ENCODE peak calls at places on chromosomes 2 and 18, in nine cellular contexts. R, J, V, E, L, Q, H, Y and P are unnamed samples.

GRCh38 chr2:143068094-143068890 is 60.9 kb upstream of the ARHGAP15 start:
- DNase-seq in V (no peak), R (no peak), L (no peak), J (no peak), E (no peak), Q (no peak), Y (no peak), H (no peak), P (no peak)

GRCh38 chr2:96157649-96158553 is 12.7 kb upstream of the DUSP2 start:
- DNase-seq in J (no peak), L (no peak), R (no peak), Y (peak; percentile 94), V (peak; percentile 98), E (peak; percentile 62), H (no peak), Q (peak; percentile 95), P (peak; percentile 85)

GRCh38 chr2:37635359-37636208 is 35.9 kb downstream of the CDC42EP3 start:
- DNase-seq in V (peak; percentile 83), L (no peak), Y (peak; percentile 82), R (peak; percentile 84), Q (peak; percentile 45), J (peak; percentile 93), H (peak; percentile 92), E (no peak), P (no peak)

GRCh38 chr2:191894681-191895147 is 47.8 kb upstream of the CAVIN2 start:
- DNase-seq in E (no peak), V (no peak), J (peak; percentile 93), Q (no peak), Y (no peak), H (peak; percentile 84), R (peak; percentile 79), L (no peak), P (no peak)

GRCh38 chr2:34401186-34401585 is 802.1 kb upstream of the FAM98A start:
- DNase-seq in R (no peak), L (no peak), H (no peak), Q (no peak), Y (no peak), V (no peak), E (no peak), J (no peak), P (no peak)

GRCh38 chr18:76518543-76519155 is 23.6 kb upstream of the ZNF516 start:
- DNase-seq in J (peak; percentile 46), V (no peak), Y (no peak), H (no peak), L (no peak), R (peak; percentile 45), E (peak; percentile 66), Q (no peak), P (no peak)

GRCh38 chr2:69744456-69744855 is 2.5 kb downstream of the ANXA4 start:
- DNase-seq in V (no peak), J (no peak), Q (no peak), R (no peak), L (no peak), H (no peak), E (no peak), Y (no peak), P (no peak)

GRCh38 chr2:9390991-9391390 is 32.3 kb downstream of the ITGB1BP1 start:
- DNase-seq in E (no peak), Q (no peak), H (no peak), R (no peak), L (no peak), Y (no peak), V (no peak), J (no peak), P (no peak)

GRCh38 chr2:241967745-241968144 is 98.2 kb downstream of the RTP5 start:
- DNase-seq in H (no peak), J (no peak), V (no peak), Q (no peak), L (no peak), Y (no peak), E (no peak), R (no peak), P (no peak)

GRCh38 chr2:64698068-64698645 is 44.4 kb upstream of the SERTAD2 start:
- DNase-seq in J (no peak), Q (no peak), L (no peak), Y (no peak), E (no peak), H (no peak), V (no peak), R (no peak), P (no peak)

GRCh38 chr2:191748528-191749180 is 70.7 kb downstream of the NABP1 start:
- DNase-seq in L (no peak), R (peak; percentile 29), Q (no peak), J (peak; percentile 62), V (no peak), H (no peak), Y (no peak), E (no peak), P (no peak)

GRCh38 chr2:232542715-232543467 is 3.4 kb downstream of the CHRNG start:
- DNase-seq in L (no peak), E (peak; percentile 47), Q (no peak), J (no peak), Y (no peak), V (no peak), H (no peak), R (no peak), P (no peak)

GRCh38 chr18:23134780-23135678 is at the start of gene CABLES1:
- DNase-seq in H (peak; percentile 37), R (peak; percentile 64), E (peak; percentile 88), L (peak; percentile 28), Y (peak; percentile 36), Q (peak; percentile 11), V (peak; percentile 44), J (peak; percentile 22), P (peak; percentile 47)

GRCh38 chr2:7517122-7517487 is 599.9 kb downstream of the RNF144A start:
- DNase-seq in E (no peak), R (no peak), H (no peak), V (peak; percentile 44), L (no peak), Q (no peak), J (peak; percentile 65), Y (peak; percentile 38), P (no peak)

GRCh38 chr18:44725300-44726096 is 44.8 kb downstream of the SETBP1 start:
- DNase-seq in Q (peak; percentile 54), V (peak; percentile 83), R (peak; percentile 68), L (no peak), E (no peak), J (peak; percentile 78), Y (peak; percentile 80), H (peak; percentile 17), P (peak; percentile 37)

GRCh38 chr2:10538224-10538894 is 90.2 kb upstream of the ODC1 start:
- DNase-seq in R (peak; percentile 78), E (peak; percentile 13), J (peak; percentile 78), L (no peak), Y (peak; percentile 8), Q (no peak), V (no peak), H (peak; percentile 57), P (no peak)

GRCh38 chr18:58640428-58640805 is 11.5 kb upstream of the ALPK2 start:
- DNase-seq in Q (no peak), J (no peak), Y (no peak), E (no peak), R (no peak), L (no peak), H (no peak), V (no peak), P (no peak)

GRCh38 chr2:135473567-135473966 is 57.5 kb downstream of the ZRANB3 start:
- DNase-seq in Q (no peak), R (peak; percentile 25), J (peak; percentile 17), L (no peak), H (no peak), V (peak; percentile 23), E (peak; percentile 42), Y (no peak), P (peak; percentile 8)

GRCh38 chr2:242054406-242054805 is 184.9 kb downstream of the RTP5 start:
- DNase-seq in Q (no peak), H (no peak), Y (no peak), J (no peak), L (no peak), V (no peak), R (no peak), E (no peak), P (no peak)

GRCh38 chr2:201660293-201660895 is 17.1 kb upstream of the TMEM237 start:
- DNase-seq in Q (no peak), L (no peak), E (no peak), H (no peak), J (no peak), Y (no peak), V (no peak), R (no peak), P (no peak)

GRCh38 chr2:197779261-197779660 is 5.9 kb downstream of the BOLL start:
- DNase-seq in R (no peak), H (no peak), L (no peak), Q (no peak), V (no peak), J (no peak), E (no peak), Y (no peak), P (no peak)

GRCh38 chr18:75915941-75916640 is 488.6 kb upstream of the SMIM21 start:
- DNase-seq in E (peak; percentile 98), Q (no peak), J (no peak), L (no peak), Y (no peak), H (no peak), V (no peak), R (no peak), P (no peak)

GRCh38 chr18:23226930-23227728 is 91.8 kb downstream of the CABLES1 start:
- DNase-seq in J (peak; percentile 93), Y (no peak), E (no peak), R (peak; percentile 78), L (no peak), Q (no peak), H (peak; percentile 68), V (no peak), P (no peak)

GRCh38 chr2:196274387-196274809 is 103.0 kb upstream of the STK17B start:
- DNase-seq in Y (no peak), E (no peak), Q (no peak), J (peak; percentile 66), V (no peak), R (peak; percentile 65), L (no peak), H (peak; percentile 19), P (no peak)

GRCh38 chr2:120731175-120731574 is 4.5 kb upstream of the GLI2 start:
- DNase-seq in L (no peak), R (no peak), Y (no peak), H (no peak), V (no peak), E (peak; percentile 2), J (no peak), Q (no peak), P (no peak)

GRCh38 chr2:26706616-26707473 is 14.3 kb downstream of the KCNK3 start:
- DNase-seq in L (no peak), J (no peak), H (no peak), R (no peak), V (no peak), Q (no peak), E (peak; percentile 70), Y (no peak), P (no peak)

GRCh38 chr2:42996528-42996927 is 204.1 kb upstream of the HAAO start:
- DNase-seq in E (no peak), V (no peak), Q (no peak), H (no peak), J (no peak), R (no peak), L (no peak), Y (no peak), P (no peak)

GRCh38 chr2:218387369-218388194 is 5.5 kb downstream of the SLC11A1 start:
- DNase-seq in J (peak; percentile 77), Q (no peak), R (peak; percentile 53), E (peak; percentile 95), Y (no peak), H (peak; percentile 57), L (peak; percentile 15), V (no peak), P (no peak)

GRCh38 chr2:21836766-21837543 is 713.2 kb downstream of the TDRD15 start:
- DNase-seq in Q (no peak), L (no peak), V (no peak), J (peak; percentile 77), H (peak; percentile 29), Y (no peak), R (peak; percentile 88), E (no peak), P (no peak)

GRCh38 chr2:207385903-207386302 is 143.9 kb upstream of the CREB1 start:
- DNase-seq in V (no peak), H (peak; percentile 23), R (peak; percentile 58), Y (no peak), Q (no peak), J (peak; percentile 67), L (no peak), E (no peak), P (no peak)

GRCh38 chr2:227706859-227707258 is 11.0 kb downstream of the SLC19A3 start:
- DNase-seq in E (no peak), R (no peak), J (no peak), Q (no peak), L (no peak), Y (no peak), V (no peak), H (no peak), P (no peak)